ENCODE peak calls at places on chromosomes 12 and 14, in five cellular contexts. H is HEK293T, C is H1, Y is HCT116, V is GM12878. T is an unnamed sample.

GRCh38 chr12:53046655-53047220 is 3.1 kb upstream of the TNS2 start:
- DNase-seq in Y (no peak), V (no peak), C (no peak), H (peak; percentile 34), T (peak; percentile 56)

GRCh38 chr14:22221508-22221907 is 367.5 kb downstream of the DAD1 start:
- DNase-seq in H (peak; percentile 35), Y (peak; percentile 12), V (no peak), C (no peak), T (no peak)

GRCh38 chr12:76881152-76881551 is 2.3 kb upstream of the CSRP2 start:
- DNase-seq in C (no peak), H (no peak), Y (no peak), V (no peak), T (no peak)

GRCh38 chr14:59333668-59334067 is 131.5 kb downstream of the GPR135 start:
- DNase-seq in H (no peak), C (no peak), Y (no peak), V (no peak), T (no peak)

GRCh38 chr14:99035712-99036593 is 236.0 kb downstream of the BCL11B start:
- DNase-seq in H (no peak), Y (peak; percentile 19), V (no peak), C (peak; percentile 47), T (peak; percentile 73)

GRCh38 chr12:95700316-95700785 is 90.2 kb downstream of the NTN4 start:
- DNase-seq in Y (no peak), H (no peak), V (peak; percentile 83), C (no peak), T (no peak)

GRCh38 chr12:579450-580110 is 83.7 kb downstream of the NINJ2 start:
- DNase-seq in C (no peak), Y (no peak), H (no peak), V (no peak), T (no peak)

GRCh38 chr12:51906452-51907082 is 737 bp upstream of the ACVRL1 start:
- DNase-seq in Y (no peak), V (no peak), H (no peak), C (no peak), T (no peak)

GRCh38 chr12:132196038-132196872 is 52.0 kb downstream of the NOC4L start:
- DNase-seq in V (no peak), H (no peak), Y (no peak), C (no peak), T (no peak)

GRCh38 chr12:34393086-34393820 is 371.0 kb downstream of the ALG10 start:
- DNase-seq in Y (no peak), V (no peak), H (no peak), C (no peak), T (no peak)

GRCh38 chr12:27331299-27331926 is 1.2 kb upstream of the BMAL2 start:
- DNase-seq in C (no peak), H (no peak), Y (peak; percentile 66), V (peak; percentile 76), T (no peak)

GRCh38 chr14:61642246-61642982 is 52.9 kb upstream of the HIF1A start:
- DNase-seq in V (no peak), Y (no peak), C (no peak), H (no peak), T (no peak)

GRCh38 chr12:114443607-114444421 is 37.9 kb upstream of the TBX5 start:
- DNase-seq in C (no peak), V (no peak), Y (no peak), H (no peak), T (no peak)

GRCh38 chr12:96408993-96409392 is 8.8 kb upstream of the CDK17 start:
- DNase-seq in V (no peak), H (no peak), Y (no peak), C (no peak), T (no peak)

GRCh38 chr14:94805726-94806288 is 35.9 kb upstream of the GSC start:
- DNase-seq in H (no peak), V (no peak), Y (no peak), C (no peak), T (no peak)

GRCh38 chr12:120678572-120678971 is 8.4 kb upstream of the MLEC start:
- DNase-seq in Y (no peak), H (no peak), C (no peak), V (no peak), T (no peak)

GRCh38 chr12:100936661-100937060 is 142.1 kb downstream of the ANO4 start:
- DNase-seq in C (no peak), Y (no peak), V (no peak), H (no peak), T (no peak)

GRCh38 chr14:34562776-34563150 is 23.3 kb upstream of the EAPP start:
- DNase-seq in H (no peak), C (no peak), V (no peak), Y (no peak), T (no peak)

GRCh38 chr12:114371250-114371649 is 34.7 kb downstream of the TBX5 start:
- DNase-seq in V (no peak), Y (no peak), H (no peak), C (no peak), T (no peak)

GRCh38 chr12:109944975-109945374 is 44.9 kb downstream of the TCHP start:
- DNase-seq in V (no peak), Y (no peak), H (no peak), C (peak; percentile 73), T (peak; percentile 78)

GRCh38 chr14:86865934-86866333 is 1127.0 kb downstream of the GALC start:
- DNase-seq in C (no peak), H (no peak), Y (no peak), V (no peak), T (no peak)

GRCh38 chr12:65620026-65620425 is 204.3 kb upstream of the HMGA2 start:
- DNase-seq in Y (no peak), V (no peak), H (no peak), C (no peak), T (no peak)

GRCh38 chr14:75050852-75051555 is at the start of gene MLH3:
- DNase-seq in Y (peak; percentile 65), V (no peak), C (peak; percentile 87), H (no peak), T (peak; percentile 90)

GRCh38 chr12:111093428-111094142 is 173.2 kb upstream of the MYL2 start:
- DNase-seq in C (no peak), H (no peak), V (peak; percentile 21), Y (no peak), T (no peak)

GRCh38 chr14:55730602-55731001 is 150.6 kb downstream of the KTN1 start:
- DNase-seq in H (no peak), Y (no peak), V (no peak), C (no peak), T (no peak)

GRCh38 chr14:45651906-45652305 is 398.9 kb upstream of the MIS18BP1 start:
- DNase-seq in H (no peak), V (no peak), C (no peak), Y (no peak), T (no peak)

GRCh38 chr12:15405601-15406000 is 83.3 kb downstream of the PTPRO start:
- DNase-seq in C (no peak), H (no peak), Y (no peak), V (no peak), T (no peak)

GRCh38 chr14:75823334-75823733 is 158.5 kb downstream of the TGFB3 start:
- DNase-seq in Y (no peak), V (no peak), C (no peak), H (no peak), T (no peak)

GRCh38 chr12:66964629-66965028 is 285.8 kb upstream of the GRIP1 start:
- DNase-seq in H (no peak), C (no peak), V (no peak), Y (no peak), T (no peak)

GRCh38 chr12:20342111-20342510 is 26.2 kb upstream of the PDE3A start:
- DNase-seq in V (no peak), Y (no peak), C (no peak), H (no peak), T (no peak)

GRCh38 chr14:91060472-91061308 is at the start of gene RPS6KA5:
- DNase-seq in C (peak; percentile 99), H (peak; percentile 93), Y (peak; percentile 100), V (peak; percentile 100), T (peak; percentile 100)

GRCh38 chr12:112963227-112963861 is 15.0 kb upstream of the OAS2 start:
- DNase-seq in V (no peak), H (no peak), C (no peak), Y (no peak), T (no peak)
- TF ChIP-seq SP1 in V (no peak), H (no peak), C (no peak), Y (no peak), T (no peak)

DNA sequence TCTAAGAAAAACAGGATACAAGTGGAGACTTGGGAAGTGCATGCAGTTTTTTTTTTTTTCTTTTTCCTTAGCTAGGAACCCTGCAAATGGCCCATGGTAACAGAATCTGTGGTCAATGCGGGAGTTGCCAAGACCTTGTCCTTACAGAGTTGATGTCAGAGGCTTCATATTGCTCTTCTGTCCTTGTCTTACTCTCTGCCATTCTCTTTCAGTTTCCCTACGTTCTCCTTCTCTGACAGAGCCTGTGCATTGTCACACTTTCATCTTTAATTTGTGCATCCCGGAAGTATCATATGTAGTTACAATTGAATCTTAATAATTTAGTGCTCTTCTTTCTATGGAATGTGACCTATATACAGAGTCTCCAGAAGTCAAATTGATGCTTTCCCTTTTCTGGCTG is 986.9 kb downstream of the TMEM121 start:
- DNase-seq in H (no peak), C (no peak), Y (no peak), V (no peak), T (no peak)
- TF ChIP-seq SP1 in H (no peak), C (no peak), Y (no peak), V (no peak), T (no peak)

GRCh38 chr12:88951860-88952483 is 371.7 kb upstream of the KITLG start:
- DNase-seq in H (no peak), Y (no peak), C (no peak), V (no peak), T (no peak)

GRCh38 chr12:88951177-88951576 is 370.9 kb upstream of the KITLG start:
- DNase-seq in H (no peak), Y (no peak), C (no peak), V (no peak), T (no peak)

GRCh38 chr12:88953029-88953586 is 372.8 kb upstream of the KITLG start:
- DNase-seq in C (no peak), V (no peak), Y (no peak), H (no peak), T (no peak)

GRCh38 chr12:88955541-88955940 is 375.3 kb upstream of the KITLG start:
- DNase-seq in C (no peak), Y (no peak), V (no peak), H (no peak), T (no peak)

GRCh38 chr12:88952543-88952942 is 372.3 kb upstream of the KITLG start:
- DNase-seq in C (no peak), H (no peak), Y (peak; percentile 65), V (no peak), T (no peak)
- TF ChIP-seq SP1 in C (no peak), H (no peak), Y (peak; percentile 19), V (no peak), T (no peak)

GRCh38 chr12:32214723-32215122 is 108.1 kb downstream of the BICD1 start:
- DNase-seq in C (no peak), V (no peak), Y (no peak), H (no peak), T (no peak)

GRCh38 chr12:32211769-32212156 is 105.1 kb downstream of the BICD1 start:
- DNase-seq in H (no peak), Y (no peak), C (no peak), V (no peak), T (no peak)

GRCh38 chr12:32217354-32218310 is 111.0 kb downstream of the BICD1 start:
- DNase-seq in Y (no peak), C (no peak), H (no peak), V (no peak), T (no peak)
- TF ChIP-seq SP1 in Y (no peak), C (no peak), H (no peak), V (no peak), T (no peak)

GRCh38 chr12:59637657-59638150 is 41.9 kb downstream of the SLC16A7 start:
- DNase-seq in V (no peak), H (no peak), C (no peak), Y (no peak), T (no peak)
- TF ChIP-seq SP1 in V (no peak), H (no peak), C (no peak), Y (no peak), T (no peak)